ENCODE peak calls at places on chromosome 6, in ten cellular contexts. U is IMR-90; G is PC-3; A is heart left ventricle; V is coronary artery; B is pancreas; X is lower leg skin; I is CD8-positive, alpha-beta T cell; T is mammary epithelial cell; W is neural progenitor cell. Y is an unnamed sample.

GRCh38 chr6:32944265-32944664 is 3.4 kb upstream of the HLA-DMB start:
- DNase-seq in U (no peak), G (no peak), A (no peak), V (no peak), B (no peak), X (no peak), I (peak), T (no peak), W (no peak), Y (peak)

GRCh38 chr6:105432797-105433196 is 29.9 kb upstream of the PREP start:
- DNase-seq in U (peak), G (peak), A (no peak), V (no peak), B (no peak), X (no peak), I (no peak), T (peak), W (no peak), Y (no peak)

GRCh38 chr6:18493421-18493891 is 106.3 kb downstream of the RNF144B start:
- DNase-seq in U (no peak), G (peak), A (no peak), V (no peak), B (no peak), X (no peak), I (no peak), T (peak), W (no peak), Y (no peak)

GRCh38 chr6:139744891-139745290 is 370.4 kb upstream of the CITED2 start:
- DNase-seq in U (no peak), G (no peak), A (no peak), V (no peak), B (no peak), X (no peak), I (no peak), T (no peak), W (no peak), Y (no peak)

GRCh38 chr6:137161975-137162374 is 11.5 kb downstream of the IL22RA2 start:
- DNase-seq in U (no peak), G (no peak), A (no peak), V (no peak), B (no peak), X (no peak), I (no peak), T (no peak), W (no peak), Y (no peak)

GRCh38 chr6:159090530-159091306 is 45.9 kb upstream of the TAGAP start:
- DNase-seq in U (no peak), G (no peak), A (no peak), V (no peak), B (no peak), X (no peak), I (no peak), T (no peak), W (no peak), Y (no peak)

GRCh38 chr6:108115598-108116058 is 41.1 kb upstream of the OSTM1 start:
- DNase-seq in U (peak), G (peak), A (no peak), V (no peak), B (peak), X (no peak), I (no peak), T (peak), W (peak), Y (peak)

GRCh38 chr6:158357570-158358216 is 45.4 kb downstream of the TULP4 start:
- DNase-seq in U (no peak), G (no peak), A (no peak), V (no peak), B (no peak), X (no peak), I (no peak), T (no peak), W (no peak), Y (peak)

GRCh38 chr6:16964553-16965499 is 137.0 kb upstream of the STMND1 start:
- DNase-seq in U (peak), G (peak), A (peak), V (no peak), B (peak), X (peak), I (peak), T (peak), W (peak), Y (peak)

GRCh38 chr6:30000156-30000791 is 57.9 kb downstream of the HLA-A start:
- DNase-seq in U (no peak), G (no peak), A (no peak), V (no peak), B (no peak), X (no peak), I (no peak), T (no peak), W (no peak), Y (no peak)

GRCh38 chr6:150395388-150396009 is 26.7 kb downstream of the IYD start:
- DNase-seq in U (peak), G (peak), A (peak), V (no peak), B (no peak), X (no peak), I (peak), T (peak), W (peak), Y (peak)

GRCh38 chr6:119148102-119148824 is 69.8 kb upstream of the FAM184A start:
- DNase-seq in U (peak), G (peak), A (peak), V (no peak), B (no peak), X (peak), I (no peak), T (peak), W (peak), Y (peak)

DNA sequence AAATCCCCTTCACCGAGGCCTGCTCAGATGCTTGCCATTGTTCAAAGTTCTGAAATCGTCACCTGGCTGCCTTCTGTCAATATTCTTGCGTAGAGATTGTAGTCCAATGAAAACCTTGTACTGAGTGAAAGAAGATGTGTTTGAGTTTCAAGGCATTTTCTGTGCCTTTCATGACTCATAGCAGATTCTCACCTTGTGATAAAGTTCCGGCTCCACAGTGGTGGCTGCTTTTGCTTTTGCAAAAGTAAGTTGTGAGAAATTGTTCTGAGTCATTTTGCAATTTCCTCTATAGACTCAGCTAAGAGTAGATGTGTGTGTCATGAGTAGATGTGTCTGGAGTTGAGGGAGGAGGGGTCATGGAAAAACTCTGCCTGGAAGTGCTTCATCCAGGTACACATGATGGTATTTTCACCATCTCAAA is 39.8 kb upstream of the CLDN20 start:
- DNase-seq in U (peak), G (peak), A (no peak), V (no peak), B (no peak), X (no peak), I (no peak), T (peak), W (no peak), Y (peak)
- H3K4me3 ChIP-seq in U (no peak), G (no peak), A (no peak), V (no peak), B (no peak), X (no peak), I (no peak), T (no peak), W (no peak), Y (no peak)

DNA sequence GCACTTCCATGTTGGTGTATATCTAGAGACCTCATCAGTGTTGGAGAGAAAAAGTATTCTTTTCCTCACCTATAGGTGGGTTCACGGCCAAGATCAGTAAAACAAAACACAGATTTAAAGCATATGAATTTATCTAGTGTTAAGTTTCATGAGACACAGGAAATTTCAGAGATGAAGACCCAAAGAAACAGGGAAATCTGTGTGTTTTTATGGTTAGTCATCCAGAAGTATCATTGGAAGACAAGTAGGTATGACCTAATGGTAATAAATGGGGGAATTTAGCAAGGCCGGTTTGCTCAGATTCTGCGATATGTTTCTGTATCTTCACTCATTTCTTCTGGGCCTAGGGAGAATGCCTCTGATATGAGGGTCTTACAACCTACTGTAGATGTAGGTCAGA is 419.6 kb upstream of the MARCKS start:
- DNase-seq in U (peak), G (peak), A (no peak), V (no peak), B (no peak), X (no peak), I (no peak), T (no peak), W (no peak), Y (no peak)
- TF ChIP-seq CTCF in U (no peak), G (no peak), A (no peak), V (no peak), B (no peak), X (no peak), I (no peak), T (no peak), W (no peak), Y (no peak)

DNA sequence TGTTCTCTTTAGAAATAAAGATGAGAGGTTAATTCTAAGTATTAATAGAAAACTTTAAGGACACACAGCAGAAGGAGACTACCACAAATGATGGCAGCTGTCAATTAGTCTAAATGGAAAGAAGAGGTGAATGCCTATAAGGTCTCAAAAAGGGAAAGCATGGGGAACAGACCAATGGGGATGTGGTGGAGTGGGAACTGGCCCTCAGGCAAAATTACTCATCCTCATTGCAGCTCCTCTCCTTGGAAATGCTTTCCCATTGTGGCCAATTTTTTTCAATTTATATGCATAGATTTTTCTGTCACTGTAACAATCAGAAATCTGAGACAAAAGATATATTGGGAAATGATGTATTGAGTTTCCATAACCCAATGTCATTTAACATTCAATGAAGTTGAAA is 222.9 kb upstream of the DEFB112 start:
- DNase-seq in U (no peak), G (peak), A (no peak), V (no peak), B (no peak), X (no peak), I (no peak), T (peak), W (no peak), Y (no peak)
- H3K4me3 ChIP-seq in U (no peak), G (no peak), A (no peak), V (no peak), B (no peak), X (no peak), I (no peak), T (no peak), W (no peak), Y (no peak)

GRCh38 chr6:98833101-98834059 is 994 bp upstream of the POU3F2 start:
- DNase-seq in U (peak), G (peak), A (no peak), V (no peak), B (peak), X (no peak), I (no peak), T (no peak), W (peak), Y (no peak)
- TF ChIP-seq CTCF in U (no peak), G (no peak), A (no peak), V (no peak), B (no peak), X (no peak), I (no peak), T (no peak), W (peak), Y (no peak)

GRCh38 chr6:144265061-144265357 is 20.1 kb upstream of the UTRN start:
- DNase-seq in U (peak), G (no peak), A (no peak), V (no peak), B (no peak), X (no peak), I (no peak), T (no peak), W (no peak), Y (no peak)

GRCh38 chr6:144264270-144265060 is 20.7 kb upstream of the UTRN start:
- DNase-seq in U (peak), G (peak), A (no peak), V (no peak), B (no peak), X (peak), I (no peak), T (peak), W (peak), Y (no peak)

GRCh38 chr6:144263786-144264185 is 21.3 kb upstream of the UTRN start:
- DNase-seq in U (peak), G (no peak), A (no peak), V (no peak), B (no peak), X (no peak), I (no peak), T (no peak), W (no peak), Y (no peak)

GRCh38 chr6:144265390-144265789 is 19.7 kb upstream of the UTRN start:
- DNase-seq in U (peak), G (peak), A (no peak), V (no peak), B (no peak), X (no peak), I (no peak), T (no peak), W (peak), Y (peak)

GRCh38 chr6:144266091-144266649 is 19.0 kb upstream of the UTRN start:
- DNase-seq in U (peak), G (peak), A (peak), V (peak), B (no peak), X (peak), I (no peak), T (no peak), W (peak), Y (no peak)
- H3K4me3 ChIP-seq in U (no peak), G (peak), A (peak), V (peak), B (no peak), X (no peak), I (no peak), T (no peak), W (peak), Y (no peak)

GRCh38 chr6:161228911-161229591 is 44.8 kb downstream of the AGPAT4 start:
- DNase-seq in U (peak), G (peak), A (no peak), V (no peak), B (no peak), X (no peak), I (no peak), T (peak), W (peak), Y (peak)
- TF ChIP-seq CTCF in U (no peak), G (no peak), A (no peak), V (no peak), B (no peak), X (no peak), I (no peak), T (no peak), W (no peak), Y (no peak)

GRCh38 chr6:24323632-24324337 is 34.1 kb downstream of the DCDC2 start:
- DNase-seq in U (no peak), G (peak), A (no peak), V (no peak), B (no peak), X (no peak), I (no peak), T (no peak), W (peak), Y (no peak)

GRCh38 chr6:24324617-24325016 is 33.2 kb downstream of the DCDC2 start:
- DNase-seq in U (no peak), G (no peak), A (no peak), V (no peak), B (no peak), X (no peak), I (no peak), T (no peak), W (no peak), Y (no peak)

GRCh38 chr6:24325978-24326377 is 31.9 kb downstream of the DCDC2 start:
- DNase-seq in U (no peak), G (no peak), A (no peak), V (no peak), B (no peak), X (no peak), I (no peak), T (no peak), W (no peak), Y (no peak)

GRCh38 chr6:24321538-24322162 is 36.2 kb downstream of the DCDC2 start:
- DNase-seq in U (no peak), G (peak), A (no peak), V (no peak), B (no peak), X (no peak), I (no peak), T (no peak), W (no peak), Y (no peak)

DNA sequence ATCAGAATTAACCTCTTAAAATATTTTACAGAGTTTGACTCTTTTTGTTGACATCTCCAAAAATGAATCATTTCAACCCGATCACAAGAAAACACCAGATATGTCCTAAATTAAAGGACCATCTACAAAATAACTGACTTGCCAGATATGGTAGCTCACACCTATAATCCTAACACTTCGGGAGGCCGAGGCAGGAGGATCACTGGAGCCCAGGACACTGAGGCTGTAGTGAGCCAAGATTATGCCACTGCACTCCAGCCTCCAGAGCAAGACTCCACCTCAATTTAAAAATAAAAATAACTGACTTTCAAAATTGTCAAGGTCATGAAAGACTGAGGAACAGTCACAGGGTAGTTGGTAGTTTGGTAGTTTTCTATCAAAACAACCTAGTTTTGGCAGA is 34.9 kb downstream of the DCDC2 start:
- DNase-seq in U (no peak), G (no peak), A (no peak), V (no peak), B (no peak), X (no peak), I (no peak), T (no peak), W (no peak), Y (no peak)
- H3K4me3 ChIP-seq in U (no peak), G (no peak), A (no peak), V (no peak), B (no peak), X (no peak), I (no peak), T (no peak), W (no peak), Y (no peak)